ENCODE peak calls at places on chromosomes 12 and 14, in four cellular contexts. M is pons; F is adrenal gland; V is activated effector memory CD4-positive, alpha-beta T cell treated with anti-CD3 and anti-CD28 coated beads, Interleukin-2, amount 50 U/mL, for 16 hours. S is an unnamed sample.

GRCh38 chr12:9760699-9761406 is at the start of gene CD69:
- DNase-seq in M (peak; percentile 64), F (no peak), V (peak; percentile 91), S (peak; percentile 79)

GRCh38 chr14:90943367-90943766 is 117.1 kb downstream of the RPS6KA5 start:
- DNase-seq in M (no peak), F (no peak), V (no peak), S (no peak)

GRCh38 chr12:8564656-8565055 is 24.0 kb upstream of the CLEC4E start:
- DNase-seq in M (no peak), F (no peak), V (no peak), S (no peak)

GRCh38 chr12:27824126-27824842 is 44.2 kb upstream of the MANSC4 start:
- DNase-seq in M (no peak), F (no peak), V (no peak), S (peak; percentile 40)

GRCh38 chr14:105071326-105071725 is 6.1 kb upstream of the GPR132 start:
- DNase-seq in M (no peak), F (no peak), V (no peak), S (no peak)

GRCh38 chr14:69685716-69686115 is 74.3 kb downstream of the SUSD6 start:
- DNase-seq in M (peak; percentile 76), F (peak; percentile 89), V (peak; percentile 79), S (peak; percentile 37)

GRCh38 chr14:25006961-25007795 is 42.8 kb downstream of the STXBP6 start:
- DNase-seq in M (no peak), F (no peak), V (no peak), S (peak; percentile 80)

GRCh38 chr12:56634242-56634836 is 4.2 kb upstream of the BAZ2A start:
- DNase-seq in M (peak; percentile 37), F (no peak), V (peak; percentile 70), S (peak; percentile 24)

GRCh38 chr12:7642876-7643309 is 22.8 kb downstream of the APOBEC1 start:
- DNase-seq in M (no peak), F (no peak), V (no peak), S (peak; percentile 57)